ENCODE peak calls at places on chromosomes 6 and 20, in seven cellular contexts. One of them, this sample, is unnamed.

GRCh38 chr6:11761744-11762620 is 16.6 kb downstream of the ADTRP start:
- DNase-seq in HCT116: no peak
- DNase-seq in natural killer cell: no peak
- DNase-seq in transverse colon: peak; percentile 77
- DNase-seq in nucleus accumbens: no peak
- DNase-seq in globus pallidus: no peak
- DNase-seq in retina: no peak
- DNase-seq in this sample: no peak

GRCh38 chr6:95431637-95432228 is 145.6 kb upstream of the MANEA start:
- DNase-seq in HCT116: peak; percentile 23
- DNase-seq in natural killer cell: no peak
- DNase-seq in transverse colon: peak; percentile 16
- DNase-seq in nucleus accumbens: peak; percentile 9
- DNase-seq in globus pallidus: peak; percentile 19
- DNase-seq in retina: no peak
- DNase-seq in this sample: no peak

GRCh38 chr6:29553268-29554057 is 6.1 kb downstream of the UBD start:
- DNase-seq in HCT116: no peak
- DNase-seq in natural killer cell: no peak
- DNase-seq in transverse colon: peak; percentile 46
- DNase-seq in nucleus accumbens: no peak
- DNase-seq in globus pallidus: peak; percentile 1
- DNase-seq in retina: peak; percentile 86
- DNase-seq in this sample: no peak

GRCh38 chr20:3209946-3210317 is 634 bp downstream of the ITPA start:
- DNase-seq in HCT116: no peak
- DNase-seq in natural killer cell: no peak
- DNase-seq in transverse colon: no peak
- DNase-seq in nucleus accumbens: no peak
- DNase-seq in globus pallidus: no peak
- DNase-seq in retina: no peak
- DNase-seq in this sample: no peak

GRCh38 chr6:118061666-118062065 is 154.6 kb downstream of the SLC35F1 start:
- DNase-seq in HCT116: no peak
- DNase-seq in natural killer cell: no peak
- DNase-seq in transverse colon: no peak
- DNase-seq in nucleus accumbens: no peak
- DNase-seq in globus pallidus: no peak
- DNase-seq in retina: no peak
- DNase-seq in this sample: no peak

GRCh38 chr20:63308218-63308911 is 15.4 kb downstream of the COL20A1 start:
- DNase-seq in HCT116: no peak
- DNase-seq in natural killer cell: no peak
- DNase-seq in transverse colon: no peak
- DNase-seq in nucleus accumbens: no peak
- DNase-seq in globus pallidus: no peak
- DNase-seq in retina: no peak
- DNase-seq in this sample: no peak

GRCh38 chr6:49341869-49342268 is 121.2 kb downstream of the MMUT start:
- DNase-seq in HCT116: no peak
- DNase-seq in natural killer cell: no peak
- DNase-seq in transverse colon: no peak
- DNase-seq in nucleus accumbens: no peak
- DNase-seq in globus pallidus: no peak
- DNase-seq in retina: no peak
- DNase-seq in this sample: no peak

GRCh38 chr6:35240838-35241801 is 18.4 kb upstream of the ZNF76 start:
- DNase-seq in HCT116: peak; percentile 38
- DNase-seq in natural killer cell: peak; percentile 66
- DNase-seq in transverse colon: peak; percentile 78
- DNase-seq in nucleus accumbens: peak; percentile 79
- DNase-seq in globus pallidus: peak; percentile 55
- DNase-seq in retina: peak; percentile 78
- DNase-seq in this sample: peak; percentile 58

GRCh38 chr6:1381397-1382330 is 7.7 kb upstream of the FOXF2 start:
- DNase-seq in HCT116: no peak
- DNase-seq in natural killer cell: peak; percentile 35
- DNase-seq in transverse colon: peak; percentile 49
- DNase-seq in nucleus accumbens: peak; percentile 18
- DNase-seq in globus pallidus: no peak
- DNase-seq in retina: peak; percentile 86
- DNase-seq in this sample: no peak

GRCh38 chr6:111874030-111874425 is 776 bp upstream of the FYN start:
- DNase-seq in HCT116: no peak
- DNase-seq in natural killer cell: no peak
- DNase-seq in transverse colon: peak; percentile 19
- DNase-seq in nucleus accumbens: peak; percentile 15
- DNase-seq in globus pallidus: no peak
- DNase-seq in retina: no peak
- DNase-seq in this sample: no peak

GRCh38 chr6:82568290-82568993 is 204.8 kb downstream of the TPBG start:
- DNase-seq in HCT116: no peak
- DNase-seq in natural killer cell: no peak
- DNase-seq in transverse colon: no peak
- DNase-seq in nucleus accumbens: peak; percentile 24
- DNase-seq in globus pallidus: no peak
- DNase-seq in retina: no peak
- DNase-seq in this sample: no peak

GRCh38 chr6:158772851-158773371 is 46.3 kb downstream of the EZR start:
- DNase-seq in HCT116: no peak
- DNase-seq in natural killer cell: no peak
- DNase-seq in transverse colon: peak; percentile 85
- DNase-seq in nucleus accumbens: no peak
- DNase-seq in globus pallidus: no peak
- DNase-seq in retina: no peak
- DNase-seq in this sample: no peak

GRCh38 chr20:37437676-37438075 is 83.4 kb upstream of the NNAT start:
- DNase-seq in HCT116: no peak
- DNase-seq in natural killer cell: no peak
- DNase-seq in transverse colon: no peak
- DNase-seq in nucleus accumbens: no peak
- DNase-seq in globus pallidus: no peak
- DNase-seq in retina: no peak
- DNase-seq in this sample: no peak

GRCh38 chr6:24539416-24539815 is 44.6 kb downstream of the ALDH5A1 start:
- DNase-seq in HCT116: no peak
- DNase-seq in natural killer cell: no peak
- DNase-seq in transverse colon: no peak
- DNase-seq in nucleus accumbens: no peak
- DNase-seq in globus pallidus: no peak
- DNase-seq in retina: no peak
- DNase-seq in this sample: no peak

GRCh38 chr6:90533615-90534336 is 53.1 kb downstream of the MAP3K7 start:
- DNase-seq in HCT116: no peak
- DNase-seq in natural killer cell: no peak
- DNase-seq in transverse colon: no peak
- DNase-seq in nucleus accumbens: no peak
- DNase-seq in globus pallidus: no peak
- DNase-seq in retina: no peak
- DNase-seq in this sample: no peak

GRCh38 chr6:161257778-161258457 is 15.9 kb downstream of the AGPAT4 start:
- DNase-seq in HCT116: no peak
- DNase-seq in natural killer cell: no peak
- DNase-seq in transverse colon: no peak
- DNase-seq in nucleus accumbens: no peak
- DNase-seq in globus pallidus: no peak
- DNase-seq in retina: no peak
- DNase-seq in this sample: no peak

GRCh38 chr6:11425431-11425871 is 112.1 kb upstream of the TMEM170B start:
- DNase-seq in HCT116: no peak
- DNase-seq in natural killer cell: no peak
- DNase-seq in transverse colon: no peak
- DNase-seq in nucleus accumbens: no peak
- DNase-seq in globus pallidus: no peak
- DNase-seq in retina: no peak
- DNase-seq in this sample: no peak

GRCh38 chr6:36829919-36830544 is 9.2 kb downstream of the CPNE5 start:
- DNase-seq in HCT116: no peak
- DNase-seq in natural killer cell: no peak
- DNase-seq in transverse colon: peak; percentile 58
- DNase-seq in nucleus accumbens: peak; percentile 46
- DNase-seq in globus pallidus: peak; percentile 60
- DNase-seq in retina: no peak
- DNase-seq in this sample: no peak

GRCh38 chr6:150202404-150202803 is 59.6 kb downstream of the PPP1R14C start:
- DNase-seq in HCT116: no peak
- DNase-seq in natural killer cell: no peak
- DNase-seq in transverse colon: peak; percentile 70
- DNase-seq in nucleus accumbens: no peak
- DNase-seq in globus pallidus: no peak
- DNase-seq in retina: no peak
- DNase-seq in this sample: no peak

GRCh38 chr6:170152989-170153388 is 137.9 kb downstream of the DLL1 start:
- DNase-seq in HCT116: peak; percentile 63
- DNase-seq in natural killer cell: no peak
- DNase-seq in transverse colon: peak; percentile 63
- DNase-seq in nucleus accumbens: peak; percentile 53
- DNase-seq in globus pallidus: no peak
- DNase-seq in retina: no peak
- DNase-seq in this sample: no peak

GRCh38 chr6:50353603-50354002 is 303.9 kb upstream of the DEFB112 start:
- DNase-seq in HCT116: no peak
- DNase-seq in natural killer cell: no peak
- DNase-seq in transverse colon: no peak
- DNase-seq in nucleus accumbens: no peak
- DNase-seq in globus pallidus: no peak
- DNase-seq in retina: no peak
- DNase-seq in this sample: no peak

GRCh38 chr20:38284893-38285444 is 19.0 kb upstream of the BPI start:
- DNase-seq in HCT116: no peak
- DNase-seq in natural killer cell: no peak
- DNase-seq in transverse colon: no peak
- DNase-seq in nucleus accumbens: no peak
- DNase-seq in globus pallidus: no peak
- DNase-seq in retina: no peak
- DNase-seq in this sample: no peak

GRCh38 chr6:151760486-151760885 is 47.0 kb upstream of the ESR1 start:
- DNase-seq in HCT116: no peak
- DNase-seq in natural killer cell: no peak
- DNase-seq in transverse colon: no peak
- DNase-seq in nucleus accumbens: no peak
- DNase-seq in globus pallidus: no peak
- DNase-seq in retina: no peak
- DNase-seq in this sample: no peak

GRCh38 chr6:159754959-159755914 is 6.6 kb upstream of the ACAT2 start:
- DNase-seq in HCT116: no peak
- DNase-seq in natural killer cell: no peak
- DNase-seq in transverse colon: no peak
- DNase-seq in nucleus accumbens: no peak
- DNase-seq in globus pallidus: peak; percentile 13
- DNase-seq in retina: no peak
- DNase-seq in this sample: no peak

GRCh38 chr20:62236200-62236599 is 2.1 kb upstream of the OSBPL2 start:
- DNase-seq in HCT116: no peak
- DNase-seq in natural killer cell: no peak
- DNase-seq in transverse colon: no peak
- DNase-seq in nucleus accumbens: no peak
- DNase-seq in globus pallidus: no peak
- DNase-seq in retina: no peak
- DNase-seq in this sample: no peak

GRCh38 chr20:23085415-23086055 is 589 bp downstream of the CD93 start:
- DNase-seq in HCT116: no peak
- DNase-seq in natural killer cell: peak; percentile 23
- DNase-seq in transverse colon: no peak
- DNase-seq in nucleus accumbens: no peak
- DNase-seq in globus pallidus: no peak
- DNase-seq in retina: no peak
- DNase-seq in this sample: peak; percentile 70

GRCh38 chr20:17859002-17859615 is 109.5 kb downstream of the SNX5 start:
- DNase-seq in HCT116: no peak
- DNase-seq in natural killer cell: peak; percentile 23
- DNase-seq in transverse colon: no peak
- DNase-seq in nucleus accumbens: no peak
- DNase-seq in globus pallidus: no peak
- DNase-seq in retina: no peak
- DNase-seq in this sample: peak; percentile 38

GRCh38 chr20:15288076-15288475 is 950.7 kb upstream of the FLRT3 start:
- DNase-seq in HCT116: no peak
- DNase-seq in natural killer cell: no peak
- DNase-seq in transverse colon: no peak
- DNase-seq in nucleus accumbens: no peak
- DNase-seq in globus pallidus: no peak
- DNase-seq in retina: no peak
- DNase-seq in this sample: no peak

GRCh38 chr6:87541726-87542125 is 48.1 kb downstream of the RARS2 start:
- DNase-seq in HCT116: no peak
- DNase-seq in natural killer cell: no peak
- DNase-seq in transverse colon: no peak
- DNase-seq in nucleus accumbens: no peak
- DNase-seq in globus pallidus: no peak
- DNase-seq in retina: no peak
- DNase-seq in this sample: no peak